ENCODE peak calls at places on chromosomes 11 and 22, in seven cellular contexts. One of them, this sample, is unnamed.
A peak's percentile ranks its signal among the peaks of the same experiment; 100 is the strongest.

GRCh38 chr11:103619480-103619879 is 417.0 kb upstream of the DDI1 start:
- DNase-seq in uterus: no peak
- DNase-seq in SK-N-SH: no peak
- DNase-seq in pancreas: no peak
- DNase-seq in GM12865: no peak
- DNase-seq in Calu3: peak; percentile 13
- DNase-seq in CD4-positive, alpha-beta T cell: no peak
- DNase-seq in this sample: no peak

GRCh38 chr11:134144744-134145143 is 75.9 kb downstream of the JAM3 start:
- DNase-seq in pancreas: no peak
- DNase-seq in Calu3: no peak
- DNase-seq in uterus: no peak
- DNase-seq in SK-N-SH: no peak
- DNase-seq in GM12865: no peak
- DNase-seq in CD4-positive, alpha-beta T cell: no peak
- DNase-seq in this sample: no peak

GRCh38 chr11:130671801-130672700 is 223.6 kb downstream of the ADAMTS15 start:
- DNase-seq in GM12865: no peak
- DNase-seq in SK-N-SH: peak; percentile 44
- DNase-seq in CD4-positive, alpha-beta T cell: no peak
- DNase-seq in pancreas: no peak
- DNase-seq in uterus: peak; percentile 79
- DNase-seq in Calu3: no peak
- DNase-seq in this sample: no peak

GRCh38 chr22:41446057-41446501 is 522 bp downstream of the TOB2 start:
- DNase-seq in GM12865: no peak
- DNase-seq in uterus: peak; percentile 44
- DNase-seq in pancreas: peak; percentile 79
- DNase-seq in CD4-positive, alpha-beta T cell: no peak
- DNase-seq in SK-N-SH: no peak
- DNase-seq in Calu3: peak; percentile 31
- DNase-seq in this sample: no peak

GRCh38 chr11:79209540-79210266 is 231.1 kb downstream of the TENM4 start:
- DNase-seq in GM12865: no peak
- DNase-seq in SK-N-SH: no peak
- DNase-seq in pancreas: no peak
- DNase-seq in CD4-positive, alpha-beta T cell: no peak
- DNase-seq in uterus: no peak
- DNase-seq in Calu3: no peak
- DNase-seq in this sample: no peak

GRCh38 chr11:93512073-93512475 is 31.1 kb downstream of the SMCO4 start:
- DNase-seq in SK-N-SH: no peak
- DNase-seq in GM12865: no peak
- DNase-seq in uterus: no peak
- DNase-seq in pancreas: no peak
- DNase-seq in CD4-positive, alpha-beta T cell: no peak
- DNase-seq in Calu3: no peak
- DNase-seq in this sample: peak; percentile 45

GRCh38 chr11:85663080-85663729 is 1.7 kb downstream of the CREBZF start:
- DNase-seq in uterus: no peak
- DNase-seq in GM12865: no peak
- DNase-seq in Calu3: no peak
- DNase-seq in CD4-positive, alpha-beta T cell: no peak
- DNase-seq in SK-N-SH: no peak
- DNase-seq in pancreas: no peak
- DNase-seq in this sample: no peak

GRCh38 chr11:100928426-100928825 is 201.2 kb downstream of the PGR start:
- DNase-seq in SK-N-SH: no peak
- DNase-seq in Calu3: no peak
- DNase-seq in uterus: no peak
- DNase-seq in CD4-positive, alpha-beta T cell: no peak
- DNase-seq in pancreas: no peak
- DNase-seq in GM12865: no peak
- DNase-seq in this sample: no peak

GRCh38 chr11:108034034-108034433 is 25.3 kb downstream of the CUL5 start:
- DNase-seq in uterus: no peak
- DNase-seq in CD4-positive, alpha-beta T cell: no peak
- DNase-seq in pancreas: no peak
- DNase-seq in Calu3: no peak
- DNase-seq in GM12865: no peak
- DNase-seq in SK-N-SH: no peak
- DNase-seq in this sample: no peak

GRCh38 chr11:78318733-78319132 is 98.9 kb downstream of the GAB2 start:
- DNase-seq in CD4-positive, alpha-beta T cell: no peak
- DNase-seq in Calu3: no peak
- DNase-seq in pancreas: no peak
- DNase-seq in GM12865: no peak
- DNase-seq in SK-N-SH: peak; percentile 60
- DNase-seq in uterus: no peak
- DNase-seq in this sample: no peak

GRCh38 chr22:37211853-37212173 is 464 bp downstream of the SSTR3 start:
- DNase-seq in CD4-positive, alpha-beta T cell: no peak
- DNase-seq in uterus: no peak
- DNase-seq in SK-N-SH: peak; percentile 51
- DNase-seq in pancreas: no peak
- DNase-seq in Calu3: no peak
- DNase-seq in GM12865: no peak
- DNase-seq in this sample: no peak

GRCh38 chr11:128437137-128437536 is 150.2 kb downstream of the ETS1 start:
- DNase-seq in uterus: no peak
- DNase-seq in Calu3: no peak
- DNase-seq in SK-N-SH: no peak
- DNase-seq in pancreas: no peak
- DNase-seq in GM12865: no peak
- DNase-seq in CD4-positive, alpha-beta T cell: no peak
- DNase-seq in this sample: no peak

GRCh38 chr22:41909290-41910049 is 5.4 kb downstream of the SHISA8 start:
- DNase-seq in SK-N-SH: no peak
- DNase-seq in Calu3: no peak
- DNase-seq in CD4-positive, alpha-beta T cell: no peak
- DNase-seq in uterus: no peak
- DNase-seq in pancreas: peak; percentile 76
- DNase-seq in GM12865: no peak
- DNase-seq in this sample: no peak

GRCh38 chr11:73143126-73143838 is 1.2 kb upstream of the FCHSD2 start:
- DNase-seq in GM12865: peak; percentile 61
- DNase-seq in Calu3: no peak
- DNase-seq in pancreas: no peak
- DNase-seq in uterus: no peak
- DNase-seq in CD4-positive, alpha-beta T cell: no peak
- DNase-seq in SK-N-SH: peak; percentile 33
- DNase-seq in this sample: no peak

DNA sequence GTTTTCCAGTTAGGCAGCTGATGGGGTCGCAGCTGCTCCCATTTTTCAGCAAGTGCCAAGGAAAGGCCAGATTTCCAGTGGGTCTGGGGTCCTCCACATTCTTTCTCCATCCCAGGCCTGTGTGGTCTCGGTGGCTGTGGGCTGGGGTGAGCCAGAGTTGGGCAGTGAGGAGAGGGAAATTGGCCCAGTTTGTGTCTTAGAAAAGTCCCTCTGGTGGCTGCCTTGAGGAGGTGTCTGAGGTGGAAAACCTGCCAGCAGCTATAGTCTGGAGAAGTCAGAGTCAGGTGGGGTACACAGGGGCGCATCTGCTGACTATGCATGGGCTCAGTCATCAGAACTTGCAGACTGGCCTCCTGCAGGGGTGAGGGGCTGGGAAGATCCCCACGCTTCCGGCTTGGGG is 30.5 kb downstream of the MRGPRD start:
- DNase-seq in Calu3: no peak
- DNase-seq in CD4-positive, alpha-beta T cell: no peak
- DNase-seq in pancreas: peak; percentile 6
- DNase-seq in GM12865: peak; percentile 26
- DNase-seq in SK-N-SH: peak; percentile 49
- DNase-seq in uterus: no peak
- DNase-seq in this sample: no peak
- TF ChIP-seq CTCF in Calu3: no peak
- TF ChIP-seq CTCF in CD4-positive, alpha-beta T cell: no peak
- TF ChIP-seq CTCF in pancreas: no peak
- TF ChIP-seq CTCF in GM12865: peak; percentile 38
- TF ChIP-seq CTCF in SK-N-SH: peak; percentile 49
- TF ChIP-seq CTCF in uterus: peak; percentile 20
- TF ChIP-seq CTCF in this sample: peak; percentile 14

DNA sequence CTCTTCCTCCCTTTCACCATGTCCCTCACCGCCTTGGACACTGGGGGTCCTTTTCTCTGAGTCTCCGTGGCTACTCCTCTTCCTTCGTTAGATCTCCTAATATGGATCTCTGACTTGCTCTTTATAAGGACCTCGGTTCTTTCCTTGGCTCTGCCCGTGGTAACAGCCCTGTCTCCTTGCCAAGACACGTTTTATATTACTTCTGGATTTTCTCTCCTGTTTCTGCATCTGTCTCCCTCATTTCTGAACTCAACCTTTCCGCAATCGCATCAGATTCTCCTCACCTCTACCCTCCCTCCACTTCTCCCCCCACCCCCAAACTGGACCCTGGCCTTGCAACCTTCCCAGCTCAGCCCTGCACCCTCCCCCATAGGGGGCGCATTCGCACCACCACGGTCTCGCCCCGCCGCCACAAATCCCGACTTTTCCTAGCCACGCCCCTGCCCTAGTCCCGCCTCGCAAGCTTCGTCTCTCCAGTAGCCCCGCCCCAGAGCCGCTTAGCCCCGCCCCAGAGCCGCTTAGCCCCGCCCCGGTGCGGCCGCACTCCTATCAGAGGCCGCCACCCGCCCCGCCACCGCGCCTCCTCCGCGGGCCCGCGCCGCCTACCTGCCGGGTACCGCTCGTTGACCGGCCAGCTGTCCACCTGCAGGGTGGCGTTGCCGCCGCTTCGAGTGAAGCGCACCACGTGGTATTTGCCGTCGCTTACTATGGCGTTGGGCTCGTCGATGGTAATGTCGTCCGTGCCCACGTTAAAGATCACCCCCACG is 39.0 kb downstream of the SLC22A12 start:
- DNase-seq in SK-N-SH: peak; percentile 85
- DNase-seq in Calu3: no peak
- DNase-seq in CD4-positive, alpha-beta T cell: no peak
- DNase-seq in uterus: peak; percentile 47
- DNase-seq in GM12865: no peak
- DNase-seq in pancreas: no peak
- DNase-seq in this sample: no peak
- TF ChIP-seq CTCF in SK-N-SH: no peak
- TF ChIP-seq CTCF in Calu3: no peak
- TF ChIP-seq CTCF in CD4-positive, alpha-beta T cell: no peak
- TF ChIP-seq CTCF in uterus: no peak
- TF ChIP-seq CTCF in GM12865: no peak
- TF ChIP-seq CTCF in pancreas: no peak
- TF ChIP-seq CTCF in this sample: no peak

DNA sequence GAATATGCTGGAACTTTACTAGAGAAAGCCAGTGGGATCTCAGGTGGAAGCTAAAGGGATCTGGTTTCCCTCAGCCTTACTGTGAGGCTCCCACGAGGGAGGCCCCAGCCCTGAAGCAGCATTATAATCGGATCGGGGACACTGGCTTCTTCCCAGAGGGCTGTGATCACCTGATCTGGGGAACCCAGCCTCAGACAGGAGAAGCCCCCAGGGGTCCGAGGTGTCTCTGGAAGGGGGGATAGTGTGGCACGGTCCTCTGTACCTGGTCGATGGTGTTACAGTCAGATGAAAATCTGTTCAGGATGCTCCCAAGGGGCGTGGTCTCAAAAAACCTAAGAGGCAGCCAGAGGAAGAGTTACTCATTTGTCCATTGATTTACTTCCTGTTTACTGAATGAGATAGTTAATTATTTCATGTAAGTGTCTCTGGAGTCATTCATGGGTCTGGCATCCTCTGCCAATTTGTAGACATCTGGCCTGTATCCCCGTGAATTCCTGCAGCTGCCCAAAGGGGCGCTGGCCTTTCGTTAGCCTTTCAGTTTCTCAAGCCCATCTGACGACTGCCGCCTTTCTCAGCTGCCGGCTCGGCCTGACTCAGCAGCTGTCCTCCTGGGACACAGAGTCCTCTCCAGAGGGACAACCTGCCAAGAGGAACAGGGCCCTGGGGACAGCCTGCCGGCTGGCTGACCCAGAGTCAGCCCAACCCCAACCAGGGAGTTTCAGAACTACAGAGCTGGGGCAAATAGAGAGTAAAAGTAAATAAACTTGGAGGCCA is 17.0 kb upstream of the KCNJ11 start:
- DNase-seq in CD4-positive, alpha-beta T cell: no peak
- DNase-seq in GM12865: peak; percentile 52
- DNase-seq in SK-N-SH: peak; percentile 78
- DNase-seq in Calu3: peak; percentile 60
- DNase-seq in pancreas: peak; percentile 95
- DNase-seq in uterus: peak; percentile 47
- DNase-seq in this sample: no peak
- TF ChIP-seq CTCF in CD4-positive, alpha-beta T cell: no peak
- TF ChIP-seq CTCF in GM12865: no peak
- TF ChIP-seq CTCF in SK-N-SH: peak; percentile 27
- TF ChIP-seq CTCF in Calu3: no peak
- TF ChIP-seq CTCF in pancreas: peak; percentile 17
- TF ChIP-seq CTCF in uterus: no peak
- TF ChIP-seq CTCF in this sample: no peak

GRCh38 chr22:31850135-31850534 is 94.2 kb upstream of the YWHAH start:
- DNase-seq in CD4-positive, alpha-beta T cell: no peak
- DNase-seq in pancreas: no peak
- DNase-seq in Calu3: no peak
- DNase-seq in SK-N-SH: no peak
- DNase-seq in uterus: no peak
- DNase-seq in GM12865: no peak
- DNase-seq in this sample: no peak

GRCh38 chr22:31841029-31841827 is 87.4 kb downstream of the DEPDC5 start:
- DNase-seq in pancreas: no peak
- DNase-seq in uterus: no peak
- DNase-seq in SK-N-SH: no peak
- DNase-seq in CD4-positive, alpha-beta T cell: no peak
- DNase-seq in Calu3: no peak
- DNase-seq in GM12865: peak; percentile 47
- DNase-seq in this sample: no peak

GRCh38 chr22:31843526-31843925 is 89.7 kb downstream of the DEPDC5 start:
- DNase-seq in pancreas: no peak
- DNase-seq in CD4-positive, alpha-beta T cell: no peak
- DNase-seq in SK-N-SH: no peak
- DNase-seq in GM12865: no peak
- DNase-seq in Calu3: no peak
- DNase-seq in uterus: no peak
- DNase-seq in this sample: no peak

GRCh38 chr22:31844941-31845340 is 91.1 kb downstream of the DEPDC5 start:
- DNase-seq in CD4-positive, alpha-beta T cell: no peak
- DNase-seq in GM12865: no peak
- DNase-seq in uterus: no peak
- DNase-seq in Calu3: no peak
- DNase-seq in SK-N-SH: no peak
- DNase-seq in pancreas: no peak
- DNase-seq in this sample: no peak

GRCh38 chr22:31846161-31847115 is 92.6 kb downstream of the DEPDC5 start:
- DNase-seq in pancreas: no peak
- DNase-seq in Calu3: peak; percentile 13
- DNase-seq in uterus: no peak
- DNase-seq in SK-N-SH: peak; percentile 25
- DNase-seq in GM12865: peak; percentile 29
- DNase-seq in CD4-positive, alpha-beta T cell: no peak
- DNase-seq in this sample: peak; percentile 51
- TF ChIP-seq CTCF in pancreas: no peak
- TF ChIP-seq CTCF in Calu3: no peak
- TF ChIP-seq CTCF in uterus: no peak
- TF ChIP-seq CTCF in SK-N-SH: peak; percentile 45
- TF ChIP-seq CTCF in GM12865: peak; percentile 38
- TF ChIP-seq CTCF in CD4-positive, alpha-beta T cell: no peak
- TF ChIP-seq CTCF in this sample: peak; percentile 32

This sample was measured in GM10248.